ENCODE peak calls at places on chromosomes 3 and 15, in six cellular contexts. Y, A, V, M, O and Q are unnamed samples.

GRCh38 chr3:10713656-10714055 is 102.4 kb upstream of the SLC6A11 start:
- DNase-seq in Y (no peak), A (no peak), V (no peak), M (no peak), O (no peak), Q (no peak)

GRCh38 chr3:122103821-122104514 is 48.8 kb downstream of the CD86 start:
- DNase-seq in Y (no peak), A (no peak), V (no peak), M (no peak), O (no peak), Q (no peak)

GRCh38 chr3:157427906-157428305 is 8.7 kb upstream of the PTX3 start:
- DNase-seq in Y (no peak), A (no peak), V (no peak), M (no peak), O (no peak), Q (no peak)

GRCh38 chr3:71466483-71466882 is 117.0 kb downstream of the FOXP1 start:
- DNase-seq in Y (peak; percentile 60), A (no peak), V (no peak), M (no peak), O (no peak), Q (no peak)

GRCh38 chr15:31483053-31483923 is 156.7 kb downstream of the KLF13 start:
- DNase-seq in Y (no peak), A (no peak), V (no peak), M (no peak), O (no peak), Q (no peak)

GRCh38 chr3:85571835-85572234 is 613.0 kb downstream of the CADM2 start:
- DNase-seq in Y (no peak), A (peak; percentile 3), V (no peak), M (no peak), O (no peak), Q (peak; percentile 8)

GRCh38 chr3:123642182-123642956 is 57.5 kb upstream of the HACD2 start:
- DNase-seq in Y (peak; percentile 86), A (peak; percentile 95), V (peak; percentile 89), M (peak; percentile 65), O (peak; percentile 34), Q (peak; percentile 73)

GRCh38 chr3:53604232-53604631 is 109.8 kb downstream of the CACNA1D start:
- DNase-seq in Y (no peak), A (no peak), V (no peak), M (no peak), O (no peak), Q (no peak)

GRCh38 chr15:89093509-89093908 is 5.3 kb downstream of the ABHD2 start:
- DNase-seq in Y (no peak), A (no peak), V (no peak), M (no peak), O (no peak), Q (no peak)

GRCh38 chr3:161560006-161560637 is 63.5 kb downstream of the OTOL1 start:
- DNase-seq in Y (peak; percentile 8), A (peak; percentile 28), V (peak; percentile 27), M (peak; percentile 34), O (no peak), Q (no peak)

GRCh38 chr3:5051772-5052171 is 70.3 kb upstream of the ARL8B start:
- DNase-seq in Y (no peak), A (no peak), V (no peak), M (no peak), O (peak; percentile 35), Q (no peak)

GRCh38 chr3:170953736-170954135 is 45.3 kb upstream of the EIF5A2 start:
- DNase-seq in Y (no peak), A (no peak), V (no peak), M (no peak), O (no peak), Q (no peak)

GRCh38 chr15:74615313-74616019 is at the start of gene CLK3:
- DNase-seq in Y (peak; percentile 93), A (peak; percentile 85), V (peak; percentile 79), M (peak; percentile 99), O (peak; percentile 79), Q (peak; percentile 95)

GRCh38 chr3:195263193-195263924 is 7.6 kb downstream of the XXYLT1 start:
- DNase-seq in Y (no peak), A (no peak), V (no peak), M (no peak), O (no peak), Q (peak; percentile 52)

GRCh38 chr3:57587946-57588345 is 9.2 kb downstream of the ARF4 start:
- DNase-seq in Y (no peak), A (no peak), V (no peak), M (no peak), O (no peak), Q (no peak)

GRCh38 chr3:9183811-9184463 is 65.5 kb downstream of the SRGAP3 start:
- DNase-seq in Y (no peak), A (no peak), V (peak; percentile 29), M (no peak), O (no peak), Q (no peak)

GRCh38 chr3:17795733-17796132 is 53.3 kb upstream of the TBC1D5 start:
- DNase-seq in Y (no peak), A (no peak), V (no peak), M (no peak), O (no peak), Q (no peak)

GRCh38 chr3:52433328-52434060 is 11.4 kb downstream of the SEMA3G start:
- DNase-seq in Y (no peak), A (no peak), V (no peak), M (peak; percentile 18), O (no peak), Q (no peak)

GRCh38 chr3:185824467-185825378 is at the start of gene IGF2BP2:
- DNase-seq in Y (peak; percentile 83), A (peak; percentile 74), V (no peak), M (peak; percentile 61), O (no peak), Q (peak; percentile 52)

GRCh38 chr3:9352917-9353823 is 9.7 kb upstream of the THUMPD3 start:
- DNase-seq in Y (peak; percentile 72), A (peak; percentile 88), V (peak; percentile 34), M (peak; percentile 70), O (peak; percentile 9), Q (peak; percentile 75)

GRCh38 chr15:101712078-101712477 is 12.2 kb downstream of the TARS3 start:
- DNase-seq in Y (no peak), A (no peak), V (no peak), M (no peak), O (no peak), Q (no peak)

GRCh38 chr15:92069308-92070244 is 216.1 kb downstream of the SLCO3A1 start:
- DNase-seq in Y (no peak), A (no peak), V (no peak), M (no peak), O (peak; percentile 44), Q (peak; percentile 47)

GRCh38 chr3:14286887-14287496 is 108.4 kb downstream of the LSM3 start:
- DNase-seq in Y (no peak), A (no peak), V (no peak), M (no peak), O (no peak), Q (no peak)

GRCh38 chr3:149816986-149817385 is 4.0 kb downstream of the RNF13 start:
- DNase-seq in Y (no peak), A (no peak), V (no peak), M (no peak), O (no peak), Q (peak; percentile 65)

DNA sequence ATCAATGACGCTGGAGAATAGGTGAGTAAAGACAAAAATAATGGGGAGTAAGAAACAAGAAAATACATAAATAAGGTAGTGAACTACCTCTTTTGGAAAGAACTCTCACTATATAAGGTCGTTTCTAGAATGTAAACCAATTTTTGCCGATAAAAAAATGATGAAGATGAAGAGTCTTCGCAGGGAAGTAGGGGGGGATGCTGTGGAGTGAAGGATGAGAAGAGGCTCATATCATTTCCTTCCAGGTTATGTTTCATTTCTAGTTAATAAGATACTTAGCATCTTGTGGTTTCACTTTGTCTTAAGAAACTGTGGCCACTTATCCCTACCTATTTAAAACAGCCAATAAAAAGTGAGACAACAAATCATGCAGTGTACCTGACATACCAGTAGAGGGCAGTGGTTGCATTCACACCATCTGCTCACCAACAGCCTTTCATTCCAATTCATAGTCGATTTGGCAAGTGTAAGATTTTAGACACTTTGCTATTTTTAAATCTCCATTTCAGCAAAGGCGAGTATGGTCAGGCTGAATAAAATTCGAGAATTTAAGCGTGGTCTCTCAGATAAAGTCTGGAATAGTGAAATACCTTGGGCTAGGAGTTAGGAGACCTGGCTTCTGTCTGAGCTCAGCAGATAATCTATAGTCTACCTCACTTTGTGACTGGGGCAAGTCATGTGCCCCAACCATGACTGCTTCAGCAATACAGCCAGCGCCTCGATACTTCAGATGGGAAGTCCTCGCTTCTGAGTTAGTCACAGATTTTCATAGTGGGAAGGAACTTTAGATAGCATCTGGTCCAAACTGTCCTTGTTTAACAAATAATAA is 28.9 kb upstream of the ICE2 start:
- DNase-seq in Y (peak; percentile 64), A (peak; percentile 43), V (no peak), M (peak; percentile 60), O (peak; percentile 83), Q (no peak)
- TF ChIP-seq GABPA in Y (no peak), A (no peak), V (no peak), M (no peak), O (no peak), Q (no peak)

GRCh38 chr3:39385456-39386098 is 2.4 kb downstream of the SLC25A38 start:
- DNase-seq in Y (peak; percentile 38), A (no peak), V (no peak), M (no peak), O (no peak), Q (no peak)
- H3K4me3 ChIP-seq in Y (peak overlapping the region; percentile 69), A (no peak overlapping the region), V (no peak overlapping the region), M (no peak overlapping the region), O (peak overlapping the region; percentile 89), Q (no peak overlapping the region)

DNA sequence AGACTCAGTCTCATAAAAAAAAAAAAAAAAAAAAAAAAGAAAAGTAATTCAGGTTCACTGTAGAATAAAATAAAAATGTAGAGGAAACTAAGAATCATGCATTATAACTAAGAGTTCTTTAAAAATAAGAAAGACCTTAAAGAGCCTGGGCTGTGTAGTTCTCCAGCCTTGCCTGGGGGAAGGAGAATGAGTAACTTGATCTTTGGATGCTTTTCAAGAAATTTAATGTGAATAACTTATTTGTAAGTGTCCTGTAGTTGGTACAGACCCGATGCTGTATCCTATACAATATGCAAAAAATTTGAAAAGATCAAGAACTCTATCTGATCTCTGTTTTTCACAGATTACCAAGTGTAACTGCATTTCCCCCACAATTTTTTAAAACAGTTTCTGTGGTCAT is 195.4 kb downstream of the THRB start:
- DNase-seq in Y (no peak), A (no peak), V (no peak), M (no peak), O (no peak), Q (no peak)
- TF ChIP-seq GABPA in Y (no peak), A (no peak), V (no peak), M (no peak), O (no peak), Q (no peak)

DNA sequence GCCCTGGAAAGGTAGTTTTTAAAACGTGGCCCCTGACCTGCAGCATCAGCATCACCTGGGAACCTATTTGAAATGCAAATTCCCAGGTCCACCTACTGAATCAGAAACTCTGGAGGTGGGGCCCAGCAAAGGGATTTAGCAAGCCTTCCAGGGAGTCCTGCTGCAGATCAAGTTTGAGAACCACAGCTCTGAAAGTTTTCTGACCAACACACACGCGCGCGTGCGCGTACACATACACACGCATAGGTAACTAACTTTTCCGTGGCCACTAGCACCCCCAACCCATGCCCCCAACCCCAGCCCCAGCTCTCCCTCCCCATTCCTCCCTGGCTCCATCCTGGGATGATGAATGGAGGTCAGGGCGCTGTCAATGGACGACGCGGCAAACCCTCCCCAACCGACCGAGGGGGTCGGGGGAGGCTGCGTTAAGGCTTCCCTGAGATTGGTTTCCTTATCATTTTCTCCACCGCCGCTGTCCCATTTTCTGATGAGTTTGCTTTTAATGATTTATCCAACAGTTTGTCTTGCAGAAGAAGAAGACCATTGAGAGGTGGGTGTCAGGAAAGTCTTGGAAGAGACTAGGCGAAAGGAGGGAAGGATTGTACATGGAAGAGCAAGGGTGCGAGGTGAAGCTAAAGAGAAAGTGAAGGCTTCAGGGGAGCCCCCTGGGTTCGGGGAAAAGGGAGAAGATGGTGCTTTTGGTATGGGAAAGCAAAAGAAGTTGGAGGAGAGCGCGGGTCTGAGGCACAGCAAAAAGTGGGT is 568 bp upstream of the BOC start:
- DNase-seq in Y (no peak), A (no peak), V (no peak), M (peak; percentile 29), O (no peak), Q (no peak)
- H3K4me3 ChIP-seq in Y (no peak overlapping the region), A (no peak overlapping the region), V (peak overlapping the region; percentile 62), M (peak overlapping the region; percentile 68), O (peak overlapping the region; percentile 46), Q (no peak overlapping the region)